ENCODE peak calls at places on chromosomes 13 and 19, in five cellular contexts. K, F, P, D and V are unnamed samples.

GRCh38 chr19:18941628-18942354 is 774 bp upstream of the HOMER3 start:
- DNase-seq in K (no peak), F (no peak), P (no peak), D (no peak), V (no peak)

GRCh38 chr13:36848228-36848982 is 29.4 kb downstream of the RFXAP start:
- DNase-seq in K (no peak), F (no peak), P (no peak), D (peak; percentile 14), V (no peak)

GRCh38 chr19:33674575-33675367 is 53.0 kb downstream of the CHST8 start:
- DNase-seq in K (no peak), F (no peak), P (no peak), D (no peak), V (no peak)

GRCh38 chr19:28840891-28841290 is 372.1 kb downstream of the UQCRFS1 start:
- DNase-seq in K (no peak), F (no peak), P (no peak), D (no peak), V (no peak)

GRCh38 chr13:57633950-57634828 is 2.6 kb downstream of the PCDH17 start:
- DNase-seq in K (no peak), F (no peak), P (no peak), D (no peak), V (no peak)

GRCh38 chr19:34383599-34383998 is 18.6 kb downstream of the GPI start:
- DNase-seq in K (no peak), F (no peak), P (no peak), D (no peak), V (no peak)

GRCh38 chr19:38078302-38078930 is 145.6 kb downstream of the DPF1 start:
- DNase-seq in K (no peak), F (no peak), P (no peak), D (no peak), V (no peak)

GRCh38 chr13:111630411-111630810 is 310.0 kb downstream of the TEX29 start:
- DNase-seq in K (no peak), F (no peak), P (no peak), D (no peak), V (no peak)

GRCh38 chr13:96141032-96141431 is 51.1 kb downstream of the HS6ST3 start:
- DNase-seq in K (no peak), F (no peak), P (no peak), D (peak; percentile 56), V (peak; percentile 14)

GRCh38 chr19:45645068-45645630 is 6.0 kb upstream of the EML2 start:
- DNase-seq in K (no peak), F (no peak), P (no peak), D (no peak), V (no peak)

GRCh38 chr13:28493740-28494536 is 990 bp downstream of the FLT1 start:
- DNase-seq in K (no peak), F (no peak), P (no peak), D (no peak), V (peak; percentile 31)

GRCh38 chr19:13051581-13052165 is 51.0 kb downstream of the LYL1 start:
- DNase-seq in K (peak; percentile 82), F (no peak), P (peak; percentile 66), D (peak; percentile 42), V (peak; percentile 78)

GRCh38 chr19:53576941-53577653 is 39.2 kb downstream of the ZNF331 start:
- DNase-seq in K (no peak), F (no peak), P (no peak), D (no peak), V (no peak)

DNA sequence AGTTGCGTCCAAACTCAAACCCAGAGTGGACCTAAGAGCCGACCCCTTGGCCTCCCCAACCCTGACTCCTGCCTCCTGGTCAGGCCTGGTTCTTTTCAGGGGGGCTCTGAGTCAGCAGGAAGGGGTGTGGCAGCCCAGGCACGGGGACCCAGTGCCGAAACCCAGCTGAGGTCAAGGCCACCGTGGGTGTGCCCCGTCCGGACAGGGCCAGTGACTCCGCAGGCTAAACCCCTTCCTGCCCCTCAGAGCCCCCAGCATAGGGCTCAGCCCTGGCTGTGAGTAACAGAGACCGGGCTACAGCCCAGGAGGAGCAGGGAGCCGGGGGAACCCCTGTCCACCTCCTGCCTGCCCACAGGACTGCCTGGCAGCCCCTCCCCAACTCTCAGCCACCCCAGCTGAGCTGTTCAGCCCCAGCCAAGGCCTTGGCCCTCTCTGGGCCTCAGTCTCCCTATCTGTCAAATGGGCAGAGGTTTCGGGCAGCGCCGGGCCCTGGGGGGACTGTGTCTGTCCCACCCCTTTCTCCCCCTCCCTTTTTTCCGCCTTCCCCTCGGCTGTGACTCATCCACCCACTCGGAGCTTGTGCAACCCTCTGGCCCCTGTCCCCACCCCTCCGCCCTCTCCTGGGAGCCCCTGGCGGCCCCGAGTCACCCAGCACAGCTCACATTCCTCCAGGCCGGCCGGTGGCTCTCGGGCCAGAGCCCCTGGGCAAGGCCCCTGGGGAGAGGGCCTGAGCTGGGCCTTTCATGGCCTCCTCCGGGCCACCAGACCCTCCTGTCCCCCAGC is 8.6 kb downstream of the ZBTB7A start:
- DNase-seq in K (peak; percentile 95), F (peak; percentile 63), P (peak; percentile 84), D (peak; percentile 89), V (peak; percentile 93)
- H3K4me3 ChIP-seq in K (peak overlapping the region; percentile 57), F (peak overlapping the region; percentile 20), P (peak overlapping the region; percentile 96), D (peak overlapping the region; percentile 21), V (peak overlapping the region; percentile 54)

GRCh38 chr19:49403404-49404187 is 15.5 kb downstream of the KASH5 start:
- DNase-seq in K (no peak), F (no peak), P (no peak), D (no peak), V (no peak)
- H3K4me3 ChIP-seq in K (no peak overlapping the region), F (no peak overlapping the region), P (no peak overlapping the region), D (no peak overlapping the region), V (no peak overlapping the region)

GRCh38 chr13:37884674-37885073 is 15.1 kb upstream of the TRPC4 start:
- DNase-seq in K (no peak), F (no peak), P (no peak), D (no peak), V (no peak)

GRCh38 chr13:37889811-37890210 is 20.2 kb upstream of the TRPC4 start:
- DNase-seq in K (no peak), F (no peak), P (no peak), D (no peak), V (no peak)

GRCh38 chr13:37884026-37884425 is 14.5 kb upstream of the TRPC4 start:
- DNase-seq in K (no peak), F (no peak), P (no peak), D (no peak), V (no peak)

GRCh38 chr13:37886879-37887278 is 17.3 kb upstream of the TRPC4 start:
- DNase-seq in K (no peak), F (no peak), P (no peak), D (no peak), V (peak; percentile 88)

DNA sequence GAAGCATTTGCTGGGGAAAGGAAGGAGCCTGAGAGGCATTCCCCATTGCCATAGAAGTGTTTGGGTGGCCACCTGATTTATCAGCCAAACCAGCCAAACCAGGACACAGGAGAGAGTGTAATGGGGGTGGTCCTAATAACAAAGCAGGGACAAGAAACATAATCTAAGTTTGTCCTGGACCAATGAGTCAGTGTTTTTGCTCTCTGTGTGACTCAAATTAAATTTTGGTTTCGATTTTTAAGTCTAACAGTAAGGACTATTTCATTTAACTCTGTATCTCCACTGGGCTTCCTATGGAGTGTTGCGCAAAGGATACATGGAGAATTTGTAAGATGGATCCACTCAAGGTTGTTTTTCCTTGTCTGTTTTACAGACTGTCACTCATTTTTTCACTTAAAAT is 19.5 kb upstream of the TRPC4 start:
- DNase-seq in K (no peak), F (no peak), P (no peak), D (peak; percentile 20), V (peak; percentile 61)
- H3K4me3 ChIP-seq in K (peak overlapping the region; percentile 10), F (no peak overlapping the region), P (no peak overlapping the region), D (no peak overlapping the region), V (no peak overlapping the region)

GRCh38 chr19:10189631-10190425 is 4.9 kb downstream of the DNMT1 start:
- DNase-seq in K (no peak), F (no peak), P (no peak), D (no peak), V (peak; percentile 33)
- H3K4me3 ChIP-seq in K (no peak overlapping the region), F (no peak overlapping the region), P (no peak overlapping the region), D (no peak overlapping the region), V (no peak overlapping the region)

GRCh38 chr13:71525004-71525403 is 342.0 kb downstream of the DACH1 start:
- DNase-seq in K (no peak), F (no peak), P (no peak), D (no peak), V (peak; percentile 86)

GRCh38 chr13:71522976-71523517 is 344.0 kb downstream of the DACH1 start:
- DNase-seq in K (no peak), F (no peak), P (no peak), D (no peak), V (no peak)

DNA sequence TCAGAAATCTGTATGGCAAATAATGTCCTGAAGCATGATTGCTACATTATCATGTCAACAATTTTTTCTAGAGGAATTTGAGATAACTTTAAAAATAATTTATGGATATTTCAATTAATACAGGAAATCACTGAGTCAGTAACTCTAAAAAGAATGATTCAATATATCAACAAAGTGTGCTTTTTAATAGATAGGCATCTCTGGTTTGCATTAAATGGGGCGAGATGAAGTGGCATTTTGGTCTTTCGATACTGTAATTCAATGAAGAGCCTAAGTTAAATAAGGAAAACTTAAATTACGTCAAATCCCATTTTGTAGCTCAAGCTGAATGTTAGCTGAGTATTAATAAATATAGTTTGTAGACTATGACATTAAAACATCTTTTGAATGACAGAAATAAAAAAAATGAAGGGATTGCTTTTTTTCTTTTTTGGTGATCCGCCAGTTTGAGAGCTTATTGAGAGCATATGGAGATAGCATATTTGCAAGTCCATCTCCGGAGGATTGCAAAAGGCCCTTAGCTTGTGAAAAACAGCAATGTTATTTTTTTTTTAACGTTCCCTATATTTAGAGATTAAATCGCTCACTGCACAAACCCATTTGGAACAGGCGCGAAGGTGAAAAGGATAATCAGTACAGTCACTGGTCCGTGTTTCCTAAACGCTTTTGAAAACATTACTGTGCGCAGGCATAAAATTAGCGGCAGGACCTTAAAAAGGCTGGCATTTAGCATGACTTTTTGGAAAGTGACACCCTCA is 342.6 kb downstream of the DACH1 start:
- DNase-seq in K (no peak), F (no peak), P (no peak), D (no peak), V (peak; percentile 79)
- H3K4me3 ChIP-seq in K (no peak overlapping the region), F (no peak overlapping the region), P (peak overlapping the region; percentile 30), D (no peak overlapping the region), V (peak overlapping the region; percentile 39)

GRCh38 chr19:55116232-55117062 is 990 bp downstream of the PPP1R12C start:
- DNase-seq in K (peak; percentile 84), F (no peak), P (peak; percentile 74), D (peak; percentile 71), V (peak; percentile 64)

GRCh38 chr19:55117063-55117635 is 288 bp downstream of the PPP1R12C start:
- DNase-seq in K (no peak), F (no peak), P (no peak), D (no peak), V (no peak)

GRCh38 chr19:55117636-55118391 is at the start of gene PPP1R12C:
- DNase-seq in K (peak; percentile 100), F (peak; percentile 94), P (peak; percentile 99), D (peak; percentile 99), V (peak; percentile 99)

GRCh38 chr19:55118401-55118991 is 1.1 kb upstream of the PPP1R12C start:
- DNase-seq in K (peak; percentile 73), F (no peak), P (peak; percentile 65), D (peak; percentile 34), V (no peak)

GRCh38 chr19:55119053-55119452 is 1.6 kb upstream of the PPP1R12C start:
- DNase-seq in K (no peak), F (no peak), P (no peak), D (no peak), V (no peak)
- H3K4me3 ChIP-seq in K (no peak overlapping the region), F (no peak overlapping the region), P (peak overlapping the region; percentile 98), D (no peak overlapping the region), V (no peak overlapping the region)